ENCODE peak calls at places on chromosome 22, in five cellular contexts. V is K562, O is HepG2, R is GM12878, G is WTC11. X is an unnamed sample.

GRCh38 chr22:37498289-37498909 is 12.2 kb upstream of the MFNG start:
- DNase-seq in V (peak; percentile 80), O (peak; percentile 50), R (peak; percentile 15), G (peak; percentile 90), X (peak; percentile 47)

GRCh38 chr22:25067851-25068421 is 115.4 kb downstream of the KIAA1671 start:
- DNase-seq in V (no peak), O (no peak), R (no peak), G (no peak), X (no peak)

GRCh38 chr22:39960791-39961746 is 872 bp downstream of the TMA7B start:
- DNase-seq in V (peak; percentile 75), O (no peak), R (peak; percentile 96), G (no peak), X (no peak)

GRCh38 chr22:23263651-23264555 is 83.6 kb downstream of the BCR start:
- DNase-seq in V (no peak), O (no peak), R (no peak), G (no peak), X (no peak)

GRCh38 chr22:23495614-23496444 is 84.3 kb downstream of the IGLL1 start:
- DNase-seq in V (no peak), O (no peak), R (no peak), G (no peak), X (no peak)

GRCh38 chr22:20843501-20843900 is 15.1 kb downstream of the PI4KA start:
- DNase-seq in V (peak; percentile 35), O (no peak), R (no peak), G (no peak), X (no peak)

GRCh38 chr22:31230871-31231621 is 18.9 kb downstream of the LIMK2 start:
- DNase-seq in V (peak; percentile 24), O (peak; percentile 83), R (no peak), G (no peak), X (no peak)

GRCh38 chr22:27133951-27134664 is 476.7 kb downstream of the MIAT start:
- DNase-seq in V (peak; percentile 16), O (no peak), R (no peak), G (no peak), X (no peak)

GRCh38 chr22:37728620-37729019 is 31.8 kb downstream of the TRIOBP start:
- DNase-seq in V (no peak), O (no peak), R (no peak), G (no peak), X (no peak)

GRCh38 chr22:32355760-32356159 is 1.9 kb upstream of the RFPL3 start:
- DNase-seq in V (no peak), O (peak; percentile 18), R (no peak), G (peak; percentile 42), X (no peak)

GRCh38 chr22:36964110-36964509 is 50.7 kb downstream of the CSF2RB start:
- DNase-seq in V (no peak), O (no peak), R (no peak), G (no peak), X (no peak)

GRCh38 chr22:31970490-31971444 is 26.4 kb downstream of the YWHAH start:
- DNase-seq in V (peak; percentile 95), O (peak; percentile 31), R (peak; percentile 20), G (peak; percentile 93), X (peak; percentile 61)

GRCh38 chr22:41123151-41123550 is 30.8 kb downstream of the EP300 start:
- DNase-seq in V (no peak), O (no peak), R (no peak), G (no peak), X (no peak)

GRCh38 chr22:40101417-40102101 is 76.2 kb upstream of the TNRC6B start:
- DNase-seq in V (no peak), O (no peak), R (no peak), G (no peak), X (no peak)

GRCh38 chr22:31253949-31254348 is 38.3 kb downstream of the PIK3IP1 start:
- DNase-seq in V (no peak), O (peak; percentile 16), R (no peak), G (peak; percentile 42), X (no peak)

GRCh38 chr22:32354360-32355351 is 3.0 kb upstream of the RFPL3 start:
- DNase-seq in V (no peak), O (no peak), R (no peak), G (no peak), X (no peak)

GRCh38 chr22:38788417-38788816 is 5.5 kb downstream of the DNAL4 start:
- DNase-seq in V (no peak), O (no peak), R (no peak), G (no peak), X (no peak)

GRCh38 chr22:24894998-24895397 is 51.5 kb downstream of the LHFPL7 start:
- DNase-seq in V (no peak), O (peak; percentile 61), R (no peak), G (peak; percentile 25), X (no peak)

GRCh38 chr22:24486501-24486921 is 8.6 kb upstream of the UPB1 start:
- DNase-seq in V (no peak), O (peak; percentile 44), R (no peak), G (no peak), X (no peak)

GRCh38 chr22:48357196-48357595 is 1470.5 kb downstream of the BRD1 start:
- DNase-seq in V (no peak), O (no peak), R (no peak), G (peak; percentile 69), X (peak; percentile 69)

GRCh38 chr22:28983788-28984441 is 77.7 kb downstream of the C22orf31 start:
- DNase-seq in V (no peak), O (no peak), R (no peak), G (no peak), X (no peak)

GRCh38 chr22:28885939-28886338 is 2.6 kb downstream of the ZNRF3 start:
- DNase-seq in V (no peak), O (peak; percentile 79), R (no peak), G (no peak), X (no peak)

GRCh38 chr22:47356433-47357011 is 594.1 kb downstream of the TBC1D22A start:
- DNase-seq in V (no peak), O (no peak), R (no peak), G (no peak), X (no peak)

GRCh38 chr22:32623943-32624342 is 149.3 kb downstream of the FBXO7 start:
- DNase-seq in V (no peak), O (peak; percentile 12), R (no peak), G (no peak), X (no peak)

GRCh38 chr22:22127100-22127499 is 117.5 kb upstream of the VPREB1 start:
- DNase-seq in V (no peak), O (no peak), R (no peak), G (no peak), X (no peak)

GRCh38 chr22:20953668-20954500 is 13.2 kb upstream of the AIFM3 start:
- DNase-seq in V (no peak), O (peak; percentile 67), R (no peak), G (no peak), X (no peak)

DNA sequence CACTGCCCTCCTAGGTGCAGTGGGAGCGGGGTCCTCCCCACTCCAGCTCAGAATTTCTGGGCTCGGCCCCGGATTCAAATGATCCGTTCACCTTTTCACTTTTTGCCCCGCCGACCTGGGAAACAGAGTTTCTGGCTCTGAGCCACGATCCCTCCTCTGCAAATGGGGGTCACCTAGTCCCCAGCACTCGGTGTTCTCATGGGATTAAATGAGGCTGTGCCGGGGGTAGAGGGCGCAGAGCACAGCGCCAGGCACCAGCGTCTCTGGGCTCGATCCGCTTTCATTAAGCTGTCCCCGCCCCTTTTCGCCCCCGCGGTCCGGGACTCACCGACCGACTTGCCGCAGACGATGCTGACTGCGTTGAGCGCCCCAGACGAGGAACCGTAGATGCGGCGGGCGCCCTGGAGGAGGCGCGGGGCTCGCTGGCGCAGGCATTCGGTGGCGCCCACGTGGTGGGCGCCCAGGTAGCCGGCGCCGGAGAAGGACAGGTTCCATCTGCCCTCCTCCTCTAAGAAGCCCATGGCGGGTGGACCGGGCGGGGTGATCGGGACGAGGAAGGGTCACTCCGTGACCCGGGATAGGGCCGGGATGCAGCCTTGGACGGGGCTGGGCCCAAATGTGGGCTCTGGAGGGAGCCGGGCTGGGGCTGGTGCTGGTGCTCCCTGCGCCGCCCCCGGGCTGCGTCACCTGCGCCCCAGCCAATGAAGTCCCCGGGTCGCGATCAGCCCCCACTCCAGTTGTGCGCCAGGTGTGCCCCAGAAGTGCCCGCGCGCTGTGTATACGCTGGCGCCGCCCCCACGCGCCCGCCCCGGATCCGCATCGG is at the start of gene PNPLA5:
- DNase-seq in V (peak; percentile 22), O (no peak), R (no peak), G (peak; percentile 75), X (no peak)
- TF ChIP-seq ATF2 in V (no peak), O (no peak), R (no peak), G (no peak), X (no peak)

DNA sequence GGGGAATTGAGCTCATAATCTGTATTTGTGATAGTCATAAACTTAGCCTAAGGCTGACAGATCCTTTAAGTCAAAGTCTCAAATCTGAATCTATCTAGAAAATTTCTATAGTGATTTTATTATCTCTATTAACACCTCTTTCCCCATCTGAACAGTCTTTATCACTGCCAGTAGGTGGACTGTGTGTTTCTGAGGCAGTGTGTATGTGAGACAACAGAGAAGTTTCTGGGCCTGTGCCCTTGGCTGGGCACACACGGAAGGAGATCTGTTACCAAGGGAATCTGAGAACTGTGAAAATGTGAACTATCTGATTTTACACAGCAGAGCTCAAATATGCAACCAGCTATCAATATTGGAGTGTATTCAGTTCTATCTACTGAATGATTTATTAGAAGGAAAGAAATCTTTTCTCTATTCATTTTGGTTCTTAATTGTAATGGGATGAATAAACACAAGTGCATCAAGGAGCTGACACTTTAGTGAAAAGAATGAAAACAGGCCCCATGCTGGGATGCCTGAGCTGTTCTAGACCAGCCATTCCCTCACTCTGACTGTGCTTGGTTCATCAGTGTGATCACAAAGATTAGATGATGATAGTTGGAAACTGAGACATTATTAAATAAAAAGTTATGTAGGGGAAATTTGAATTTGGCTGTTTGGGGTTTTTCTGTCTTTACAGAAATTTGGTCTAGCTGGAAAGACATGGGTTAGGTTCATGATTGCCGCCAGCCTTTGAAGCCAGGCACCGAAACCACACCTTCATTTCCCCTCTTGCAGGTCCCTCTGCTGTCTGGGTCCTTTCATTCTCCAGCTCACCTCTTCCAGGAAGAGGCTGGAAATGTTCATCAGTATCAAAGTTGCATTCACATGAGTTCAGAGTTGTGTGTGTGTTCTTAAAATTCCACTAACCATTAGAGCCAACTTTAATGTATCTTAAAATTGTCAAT is 68.1 kb downstream of the LIF start:
- DNase-seq in V (no peak), O (no peak), R (no peak), G (no peak), X (no peak)
- TF ChIP-seq MAX in V (no peak), O (no peak), R (no peak), G (no peak), X (no peak)

GRCh38 chr22:17875156-17875555 is 100.9 kb upstream of the BID start:
- DNase-seq in V (no peak), O (no peak), R (no peak), G (no peak), X (no peak)
- TF ChIP-seq ATF2 in V (no peak), O (no peak), R (no peak), G (no peak), X (no peak)

DNA sequence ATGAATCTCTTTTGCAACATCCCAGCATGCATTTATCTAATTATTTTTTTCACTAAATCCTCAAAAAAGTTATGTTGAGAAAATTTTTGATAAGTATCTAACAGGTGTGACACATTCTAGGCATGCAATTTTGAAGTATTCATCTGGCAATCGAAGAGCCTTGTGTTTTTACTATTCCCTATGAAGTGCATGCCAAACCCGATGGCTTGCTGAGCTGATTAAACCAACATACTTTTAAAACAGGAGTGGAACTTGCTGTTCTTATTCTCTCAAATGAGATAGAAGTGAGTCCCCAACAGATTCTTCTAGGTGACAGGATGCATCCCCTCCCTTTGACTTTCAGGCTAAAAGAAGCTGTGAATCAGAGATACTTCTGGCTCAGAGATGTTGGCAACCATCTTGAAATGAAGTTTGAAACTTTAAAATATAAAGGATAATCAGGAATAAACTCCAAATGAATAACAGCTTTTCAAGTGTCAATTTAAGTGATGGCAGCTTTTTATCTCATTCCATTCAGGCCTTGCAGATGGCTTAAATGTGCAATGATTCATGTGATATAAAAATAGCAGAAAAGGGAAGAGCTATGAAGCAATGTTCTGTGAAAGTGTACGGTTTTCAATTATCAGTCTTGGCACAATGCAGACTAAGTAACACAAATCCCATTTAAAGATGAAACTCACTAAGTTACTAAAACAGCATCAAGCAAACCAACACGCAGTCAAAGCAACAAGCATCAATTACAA is 67.7 kb downstream of the APOL5 start:
- DNase-seq in V (no peak), O (no peak), R (no peak), G (no peak), X (no peak)
- TF ChIP-seq MAX in V (no peak), O (no peak), R (no peak), G (no peak), X (no peak)